ENCODE peak calls at places on chromosomes 12 and 14, in five cellular contexts. C is ascending aorta; G is iPS DF 19.7; B is stimulated activated CD8-positive, alpha-beta memory T cell treated with anti-CD3 and anti-CD28 coated beads, Interleukin-7, amount 100 ng/mL, for 1 hour; M is progenitor cell of endocrine pancreas. Z is an unnamed sample.

GRCh38 chr12:28775556-28775955 is 373.5 kb upstream of the FAR2 start:
- DNase-seq in C (no peak), G (no peak), B (no peak), M (no peak), Z (no peak)

GRCh38 chr14:50935126-50936090 is 8.9 kb downstream of the PYGL start:
- DNase-seq in C (no peak), G (no peak), B (no peak), M (no peak), Z (no peak)

GRCh38 chr14:52729585-52729924 is 411 bp upstream of the STYX start:
- DNase-seq in C (no peak), G (no peak), B (no peak), M (no peak), Z (no peak)

GRCh38 chr12:46549527-46550265 is 177.1 kb upstream of the SLC38A2 start:
- DNase-seq in C (no peak), G (no peak), B (no peak), M (no peak), Z (no peak)

GRCh38 chr14:31945701-31946100 is 131.4 kb upstream of the ARHGAP5 start:
- DNase-seq in C (no peak), G (no peak), B (no peak), M (no peak), Z (no peak)

GRCh38 chr12:662541-663292 is 528 bp downstream of the NINJ2 start:
- DNase-seq in C (peak; percentile 48), G (no peak), B (no peak), M (no peak), Z (no peak)

GRCh38 chr12:53251477-53252348 is 16.4 kb upstream of the ESPL1 start:
- DNase-seq in C (peak; percentile 87), G (no peak), B (peak; percentile 32), M (peak; percentile 73), Z (peak; percentile 40)

GRCh38 chr12:41709463-41710285 is 435.0 kb downstream of the GXYLT1 start:
- DNase-seq in C (no peak), G (no peak), B (no peak), M (no peak), Z (no peak)

GRCh38 chr12:68595246-68595645 is 15.5 kb upstream of the RAP1B start:
- DNase-seq in C (no peak), G (no peak), B (no peak), M (no peak), Z (no peak)

GRCh38 chr14:37658174-37658573 is 62.7 kb downstream of the TTC6 start:
- DNase-seq in C (no peak), G (no peak), B (no peak), M (no peak), Z (peak; percentile 35)

GRCh38 chr12:130633771-130634170 is 82.3 kb downstream of the RIMBP2 start:
- DNase-seq in C (peak; percentile 35), G (peak; percentile 15), B (no peak), M (no peak), Z (peak; percentile 94)

GRCh38 chr12:59193476-59194050 is 273.3 kb upstream of the LRIG3 start:
- DNase-seq in C (no peak), G (no peak), B (no peak), M (no peak), Z (no peak)

GRCh38 chr12:13135336-13136178 is 32.1 kb upstream of the GSG1 start:
- DNase-seq in C (peak; percentile 85), G (no peak), B (no peak), M (no peak), Z (no peak)

GRCh38 chr14:89702151-89702936 is 252.2 kb downstream of the EFCAB11 start:
- DNase-seq in C (no peak), G (no peak), B (no peak), M (no peak), Z (peak; percentile 49)

GRCh38 chr14:37526992-37527391 is 68.1 kb downstream of the FOXA1 start:
- DNase-seq in C (no peak), G (no peak), B (no peak), M (no peak), Z (no peak)

GRCh38 chr12:19402743-19403400 is 36.4 kb upstream of the AEBP2 start:
- DNase-seq in C (peak; percentile 66), G (no peak), B (no peak), M (no peak), Z (no peak)

GRCh38 chr14:96095581-96096476 is 56.7 kb downstream of the C14orf132 start:
- DNase-seq in C (no peak), G (no peak), B (no peak), M (no peak), Z (peak; percentile 50)

GRCh38 chr12:120758798-120759590 is 33.4 kb downstream of the ACADS start:
- DNase-seq in C (no peak), G (no peak), B (no peak), M (no peak), Z (no peak)

GRCh38 chr12:40315375-40315774 is 90.6 kb downstream of the LRRK2 start:
- DNase-seq in C (no peak), G (no peak), B (no peak), M (no peak), Z (no peak)

GRCh38 chr12:59646636-59647035 is 50.8 kb downstream of the SLC16A7 start:
- DNase-seq in C (no peak), G (no peak), B (no peak), M (no peak), Z (no peak)

GRCh38 chr12:53543539-53543938 is 36.3 kb upstream of the NPFF start:
- DNase-seq in C (peak; percentile 78), G (peak; percentile 30), B (no peak), M (no peak), Z (peak; percentile 6)